ENCODE peak calls at places on chromosome 18, in nine cellular contexts. D, R, X, F, K, V, G, Y and Q are unnamed samples.

GRCh38 chr18:33440384-33441043 is at the start of gene CCDC178:
- DNase-seq in K (no peak), X (no peak), R (no peak), G (peak), V (peak), F (peak), Y (peak), D (peak), Q (no peak)

GRCh38 chr18:48800877-48801727 is 149.7 kb downstream of the SMAD7 start:
- DNase-seq in G (peak), V (no peak), X (no peak), D (no peak), K (no peak), R (no peak), F (peak), Y (no peak), Q (peak)

GRCh38 chr18:48641981-48642380 is 103.2 kb downstream of the CTIF start:
- DNase-seq in K (no peak), F (peak), G (no peak), D (no peak), X (no peak), Y (no peak), V (no peak), R (no peak), Q (no peak)

GRCh38 chr18:74724186-74724585 is 126.5 kb downstream of the ZNF407 start:
- DNase-seq in D (peak), R (no peak), Y (no peak), X (no peak), G (no peak), V (no peak), K (no peak), F (no peak), Q (no peak)

GRCh38 chr18:8029731-8030130 is 462.6 kb downstream of the PTPRM start:
- DNase-seq in Y (no peak), V (no peak), X (no peak), K (no peak), F (no peak), D (no peak), G (no peak), R (no peak), Q (no peak)

GRCh38 chr18:8839285-8839684 is 133.9 kb downstream of the MTCL1 start:
- DNase-seq in X (no peak), K (no peak), R (no peak), V (no peak), G (no peak), F (no peak), D (no peak), Y (no peak), Q (no peak)

GRCh38 chr18:28003451-28003850 is 173.5 kb downstream of the CDH2 start:
- DNase-seq in V (no peak), K (peak), G (no peak), X (peak), Y (no peak), D (peak), R (no peak), F (no peak), Q (no peak)

GRCh38 chr18:29749699-29750098 is 1292.8 kb downstream of the DSC3 start:
- DNase-seq in G (no peak), R (no peak), K (peak), D (no peak), F (no peak), V (no peak), Y (no peak), X (no peak), Q (no peak)

GRCh38 chr18:22683196-22683676 is 249.9 kb upstream of the RBBP8 start:
- DNase-seq in D (peak), V (no peak), R (peak), G (peak), F (peak), K (peak), Y (no peak), X (peak), Q (peak)

GRCh38 chr18:46407471-46408166 is 249.4 kb downstream of the LOXHD1 start:
- DNase-seq in X (no peak), F (no peak), D (peak), G (peak), K (peak), Y (no peak), R (peak), V (no peak), Q (no peak)

GRCh38 chr18:72128649-72129048 is 415.5 kb downstream of the CBLN2 start:
- DNase-seq in G (no peak), R (peak), F (no peak), X (no peak), Y (no peak), K (no peak), D (no peak), V (no peak), Q (no peak)

DNA sequence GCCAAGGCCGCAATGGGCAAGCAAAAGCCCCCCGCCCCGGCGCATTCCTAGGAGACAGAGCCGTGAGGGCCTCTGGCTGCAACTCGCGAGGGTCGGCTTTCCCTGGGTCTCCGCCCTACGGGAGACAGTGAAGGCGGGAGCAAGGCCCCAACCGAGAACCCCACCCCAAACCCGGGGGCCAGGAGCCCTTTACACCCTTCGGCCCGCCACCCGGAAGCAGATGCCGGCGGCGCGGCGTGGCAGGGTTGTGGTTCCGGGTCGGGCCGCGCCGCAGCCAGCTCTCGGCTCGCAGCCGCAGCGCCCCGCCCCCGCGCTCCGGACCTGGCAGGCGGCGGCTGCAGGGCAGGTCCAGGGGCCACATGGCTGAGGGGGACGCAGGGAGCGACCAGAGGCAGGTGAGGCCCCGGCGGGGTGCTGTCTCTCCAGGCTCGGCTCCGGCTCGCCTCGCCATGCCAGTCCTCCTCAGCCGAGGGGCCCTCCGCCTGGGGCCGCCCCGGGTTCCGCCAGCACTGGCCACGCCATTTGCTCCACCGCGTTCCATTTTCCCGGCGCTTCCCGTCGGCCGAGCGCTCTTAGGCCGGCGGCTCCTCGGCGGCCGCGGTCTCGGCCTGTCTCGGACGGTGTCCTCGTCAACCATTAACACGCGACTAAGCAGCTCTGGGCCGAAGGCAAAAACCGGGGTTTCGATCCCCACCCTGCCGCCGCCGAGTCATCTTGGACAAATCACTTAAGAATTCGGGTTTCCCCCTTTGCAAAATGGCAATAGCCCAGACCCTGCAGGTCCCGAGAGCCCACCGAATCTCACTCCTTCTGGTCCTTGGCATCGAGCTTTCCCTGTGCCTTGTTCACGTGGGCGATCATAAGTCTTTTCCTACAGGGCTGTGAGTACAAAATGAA is at the start of gene IMPACT:
- DNase-seq in K (peak), D (peak), X (peak), V (peak), F (peak), G (peak), R (peak), Y (peak), Q (peak)
- TF ChIP-seq CTCF in K (no peak), D (no peak), X (no peak), V (no peak), F (no peak), G (no peak), R (no peak), Y (no peak), Q (no peak)

DNA sequence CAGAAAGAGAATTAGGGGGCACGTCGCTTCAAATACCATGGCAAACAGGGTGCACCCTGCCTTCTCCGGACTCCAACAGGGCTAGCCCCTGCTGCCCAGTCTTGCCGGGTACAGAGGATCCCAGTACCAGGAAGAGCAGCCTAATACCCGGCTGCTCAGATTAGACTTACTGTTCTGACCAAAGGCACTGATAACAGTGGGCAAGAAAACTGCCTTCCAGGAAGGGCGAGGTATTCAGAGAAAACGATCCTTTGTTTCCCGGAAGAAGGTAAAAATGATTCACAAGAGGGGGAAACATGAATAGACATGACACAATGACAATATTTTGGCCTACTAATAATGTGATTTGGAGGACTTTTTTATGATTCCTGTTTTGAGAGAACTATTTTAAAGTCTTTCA is 99.9 kb downstream of the SS18 start:
- DNase-seq in D (no peak), G (no peak), Y (no peak), V (no peak), F (no peak), X (no peak), K (no peak), R (no peak), Q (no peak)
- TF ChIP-seq CTCF in D (no peak), G (no peak), Y (no peak), V (no peak), F (no peak), X (no peak), K (no peak), R (no peak), Q (no peak)

GRCh38 chr18:13003466-13003896 is 12.3 kb downstream of the CEP192 start:
- DNase-seq in Y (peak), K (peak), X (peak), G (no peak), V (peak), D (peak), F (no peak), R (peak), Q (no peak)
- TF ChIP-seq CTCF in Y (peak), K (peak), X (peak), G (no peak), V (peak), D (peak), F (no peak), R (peak), Q (no peak)

GRCh38 chr18:24672165-24672950 is 211.9 kb downstream of the HRH4 start:
- DNase-seq in V (no peak), D (no peak), X (no peak), G (no peak), Y (peak), K (no peak), R (no peak), F (no peak), Q (no peak)
- TF ChIP-seq CTCF in V (no peak), D (no peak), X (peak), G (no peak), Y (no peak), K (no peak), R (no peak), F (no peak), Q (no peak)

GRCh38 chr18:11324510-11324909 is 175.1 kb upstream of the PIEZO2 start:
- DNase-seq in D (no peak), Y (no peak), K (no peak), G (no peak), F (no peak), V (no peak), X (no peak), R (no peak), Q (no peak)

GRCh38 chr18:11324956-11325873 is 175.8 kb upstream of the PIEZO2 start:
- DNase-seq in V (no peak), R (peak), Y (no peak), D (peak), X (no peak), K (peak), G (no peak), F (no peak), Q (no peak)

GRCh38 chr18:11322006-11322405 is 172.6 kb upstream of the PIEZO2 start:
- DNase-seq in D (peak), R (no peak), V (no peak), F (no peak), Y (no peak), K (peak), X (no peak), G (no peak), Q (no peak)

GRCh38 chr18:11322716-11323115 is 173.3 kb upstream of the PIEZO2 start:
- DNase-seq in R (no peak), F (no peak), X (no peak), Y (no peak), K (no peak), G (no peak), D (no peak), V (no peak), Q (no peak)

DNA sequence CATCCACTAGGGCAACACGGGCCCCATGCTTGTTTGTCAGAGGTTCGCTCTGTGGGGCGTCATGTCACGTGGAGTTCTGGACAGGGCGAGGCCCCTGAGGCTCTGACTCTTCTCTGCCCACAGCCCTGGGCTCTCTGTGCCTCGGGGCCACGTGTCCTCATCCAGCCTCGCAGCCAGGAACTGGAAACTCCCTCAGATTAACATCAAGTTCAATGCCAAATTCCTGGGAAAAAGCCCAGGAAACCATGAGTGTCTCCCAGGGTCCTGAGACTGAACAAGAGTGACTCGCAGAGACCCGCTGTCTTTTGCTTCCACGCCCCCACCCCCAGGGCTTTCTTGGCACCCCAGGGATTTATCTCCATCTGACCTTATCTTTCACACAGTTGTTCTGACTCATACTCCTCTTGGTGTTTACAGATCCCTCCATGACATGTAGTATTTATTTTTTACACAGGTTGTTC is 174.0 kb upstream of the PIEZO2 start:
- DNase-seq in K (peak), R (peak), X (no peak), D (peak), G (no peak), F (no peak), V (no peak), Y (no peak), Q (no peak)
- TF ChIP-seq CTCF in K (no peak), R (no peak), X (no peak), D (peak), G (no peak), F (no peak), V (no peak), Y (peak), Q (no peak)

DNA sequence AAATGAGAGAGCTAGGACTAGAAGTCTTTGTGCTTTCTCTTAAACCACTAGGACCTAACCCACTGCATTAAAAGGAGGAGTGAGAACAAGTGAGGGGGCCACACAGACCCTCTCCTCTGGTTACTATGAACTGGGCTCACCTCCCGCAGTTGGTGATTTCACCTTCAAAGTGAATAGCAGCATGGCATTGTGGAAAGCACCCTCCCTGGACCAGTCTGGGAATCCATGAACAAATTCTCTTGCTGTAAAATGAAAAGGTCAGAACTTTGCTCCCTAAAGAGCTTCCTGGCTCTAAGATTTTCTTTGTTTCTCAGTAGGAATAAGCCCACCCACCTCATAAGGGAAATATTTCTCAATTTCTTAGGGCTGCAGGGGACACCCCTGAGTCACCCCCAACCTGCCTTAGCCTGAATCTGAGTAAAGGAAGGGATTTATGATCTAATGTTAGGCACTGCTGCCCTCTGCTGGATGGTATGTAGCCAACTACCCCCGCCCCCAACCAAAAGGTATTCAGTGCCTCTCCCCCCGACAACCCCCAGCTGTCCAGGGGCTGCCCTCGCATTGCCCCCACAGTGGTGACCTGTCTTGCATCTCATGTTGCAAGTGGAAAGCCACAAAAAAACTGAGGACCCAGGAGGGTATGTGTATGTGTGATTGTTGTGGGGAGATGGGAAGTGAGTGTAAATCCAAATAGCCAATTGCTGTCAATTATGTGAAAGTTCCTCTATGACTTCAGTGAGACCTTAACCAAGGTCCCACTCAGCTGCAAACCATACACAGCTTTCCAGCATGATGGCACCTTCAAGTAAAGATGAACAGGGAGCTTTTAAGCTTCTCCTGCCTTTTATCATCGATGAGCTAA is 230.9 kb upstream of the SLC14A2 start:
- DNase-seq in G (no peak), D (peak), F (peak), R (no peak), K (peak), V (peak), Y (peak), X (no peak), Q (peak)
- TF ChIP-seq CTCF in G (peak), D (peak), F (peak), R (peak), K (peak), V (peak), Y (peak), X (peak), Q (no peak)